ENCODE peak calls at places on chromosomes 3 and 15, in seven cellular contexts. R is COR-L47, F is epithelial cell of esophagus, Z is cardiac fibroblast, G is NCI-H2081, A is amygdala, H is Right ventricle myocardium superior. V is an unnamed sample.

GRCh38 chr3:196122688-196123046 is 40.8 kb upstream of the TFRC start:
- DNase-seq in R (no peak), G (no peak), F (no peak), A (no peak), H (no peak), Z (no peak), V (no peak)

GRCh38 chr3:9976736-9977709 is 9.6 kb downstream of the EMC3 start:
- DNase-seq in F (peak), Z (peak), R (no peak), H (peak), G (peak), A (peak), V (peak)

GRCh38 chr3:192409838-192410683 is 317.3 kb downstream of the FGF12 start:
- DNase-seq in R (peak), G (peak), H (peak), A (no peak), F (peak), Z (peak), V (no peak)

GRCh38 chr3:119912220-119912619 is 130.3 kb downstream of the NR1I2 start:
- DNase-seq in A (no peak), H (no peak), R (no peak), G (no peak), Z (no peak), F (peak), V (no peak)

GRCh38 chr15:65792988-65793812 is 1.1 kb upstream of the DENND4A start:
- DNase-seq in H (no peak), Z (no peak), G (no peak), F (no peak), A (no peak), R (no peak), V (no peak)

GRCh38 chr3:69699183-69699582 is 40.1 kb upstream of the MITF start:
- DNase-seq in Z (no peak), G (no peak), R (no peak), H (no peak), F (peak), A (no peak), V (peak)

GRCh38 chr15:48437178-48437577 is 105.9 kb downstream of the DUT start:
- DNase-seq in Z (peak), G (no peak), A (no peak), R (no peak), F (no peak), H (no peak), V (peak)

GRCh38 chr15:27763514-27763913 is 335.6 kb downstream of the OCA2 start:
- DNase-seq in G (no peak), A (no peak), F (no peak), H (no peak), R (no peak), Z (no peak), V (no peak)

GRCh38 chr3:161510510-161511260 is 14.1 kb downstream of the OTOL1 start:
- DNase-seq in Z (no peak), G (peak), H (no peak), F (peak), A (no peak), R (peak), V (no peak)

GRCh38 chr15:101454365-101454764 is 35.1 kb downstream of the PCSK6 start:
- DNase-seq in G (no peak), Z (no peak), H (no peak), R (no peak), F (no peak), A (no peak), V (no peak)

GRCh38 chr3:125110876-125111480 is 55.2 kb upstream of the HEG1 start:
- DNase-seq in G (no peak), F (no peak), H (no peak), R (no peak), Z (no peak), A (no peak), V (no peak)

GRCh38 chr3:104887069-104887468 is 479.6 kb upstream of the ALCAM start:
- DNase-seq in F (peak), A (no peak), R (no peak), Z (no peak), H (no peak), G (no peak), V (no peak)

GRCh38 chr3:179853176-179853575 is 183.6 kb downstream of the PEX5L start:
- DNase-seq in H (no peak), R (no peak), G (no peak), Z (peak), F (no peak), A (no peak), V (peak)

GRCh38 chr3:29057326-29057725 is 223.5 kb upstream of the RBMS3 start:
- DNase-seq in A (no peak), F (peak), G (no peak), Z (peak), H (no peak), R (no peak), V (peak)

GRCh38 chr3:125602752-125603649 is 7.7 kb upstream of the OSBPL11 start:
- DNase-seq in G (no peak), Z (peak), A (no peak), R (peak), H (no peak), F (peak), V (peak)

GRCh38 chr15:64710664-64711441 is 64.5 kb downstream of the RBPMS2 start:
- DNase-seq in H (no peak), G (no peak), F (no peak), R (no peak), Z (no peak), A (no peak), V (no peak)

GRCh38 chr3:152835311-152836102 is 576 bp downstream of the P2RY1 start:
- DNase-seq in R (peak), G (peak), A (peak), F (peak), Z (peak), H (peak), V (peak)

GRCh38 chr3:149575213-149575961 is 82.4 kb downstream of the WWTR1 start:
- DNase-seq in Z (peak), G (no peak), H (peak), A (peak), R (no peak), F (peak), V (peak)

GRCh38 chr15:68420186-68420684 is 11.7 kb downstream of the ITGA11 start:
- DNase-seq in H (no peak), F (no peak), G (no peak), Z (no peak), R (no peak), A (no peak), V (no peak)

GRCh38 chr15:55282284-55282833 is 7.3 kb downstream of the RAB27A start:
- DNase-seq in H (no peak), G (no peak), F (peak), A (no peak), R (no peak), Z (peak), V (peak)

GRCh38 chr3:68295457-68295856 is 636.9 kb downstream of the TAFA4 start:
- DNase-seq in R (no peak), A (no peak), H (no peak), G (no peak), F (no peak), Z (no peak), V (no peak)

GRCh38 chr15:59713177-59713576 is 24.1 kb upstream of the BNIP2 start:
- DNase-seq in R (no peak), H (no peak), Z (no peak), F (no peak), A (no peak), G (no peak), V (no peak)

GRCh38 chr15:36755341-36755740 is 175.9 kb downstream of the CDIN1 start:
- DNase-seq in H (no peak), F (peak), Z (no peak), R (peak), A (no peak), G (peak), V (no peak)

GRCh38 chr3:116046350-116046749 is 398.9 kb downstream of the LSAMP start:
- DNase-seq in A (no peak), R (no peak), F (no peak), H (no peak), G (no peak), Z (no peak), V (no peak)

GRCh38 chr15:77622212-77622941 is 10.3 kb downstream of the LINGO1 start:
- DNase-seq in H (no peak), G (no peak), F (no peak), Z (no peak), R (no peak), A (no peak), V (no peak)

GRCh38 chr3:45980229-45980813 is 15.3 kb downstream of the FYCO1 start:
- DNase-seq in G (no peak), H (no peak), Z (no peak), R (no peak), F (no peak), A (no peak), V (no peak)

GRCh38 chr3:25673738-25674298 is 9.1 kb upstream of the TOP2B start:
- DNase-seq in H (no peak), G (no peak), Z (no peak), A (no peak), F (no peak), R (no peak), V (no peak)

GRCh38 chr3:175336406-175337133 is 477.4 kb downstream of the NAALADL2 start:
- DNase-seq in R (peak), G (peak), F (peak), H (no peak), A (no peak), Z (no peak), V (no peak)

GRCh38 chr3:165532851-165533250 is 304.4 kb downstream of the BCHE start:
- DNase-seq in F (peak), R (peak), Z (no peak), H (no peak), A (no peak), G (peak), V (peak)

GRCh38 chr15:101652783-101653430 is 726 bp upstream of the TM2D3 start:
- DNase-seq in F (peak), G (peak), Z (no peak), A (no peak), R (peak), H (peak), V (no peak)

GRCh38 chr3:136994772-136995516 is 37.2 kb downstream of the IL20RB start:
- DNase-seq in G (peak), Z (peak), A (peak), H (peak), R (peak), F (peak), V (peak)

GRCh38 chr3:159726231-159726964 is 262.2 kb upstream of the IL12A start:
- DNase-seq in R (no peak), H (no peak), A (no peak), F (peak), G (no peak), Z (no peak), V (peak)

GRCh38 chr15:94346272-94346671 is 114.9 kb downstream of the MCTP2 start:
- DNase-seq in H (no peak), R (peak), G (peak), Z (peak), A (no peak), F (no peak), V (peak)

GRCh38 chr3:42139740-42140453 is 48.7 kb downstream of the TRAK1 start:
- DNase-seq in R (no peak), F (no peak), H (no peak), Z (no peak), A (no peak), G (no peak), V (no peak)

GRCh38 chr3:111594205-111594604 is 941 bp downstream of the ZBED2 start:
- DNase-seq in R (no peak), F (peak), Z (peak), A (no peak), H (no peak), G (no peak), V (peak)

GRCh38 chr3:143344516-143345165 is 225.1 kb downstream of the CHST2 start:
- DNase-seq in Z (no peak), H (no peak), G (no peak), R (no peak), A (no peak), F (no peak), V (no peak)

V was measured in choroid plexus epithelial cell.